ENCODE peak calls at places on chromosomes 16 and 17, in five cellular contexts. A, T, V, P and W are unnamed samples.

GRCh38 chr17:8611135-8611534 is 19.4 kb downstream of the MYH10 start:
- DNase-seq in A (no peak), P (no peak), V (no peak), T (no peak), W (no peak)

GRCh38 chr17:75642221-75643032 is 9.2 kb downstream of the SMIM5 start:
- DNase-seq in T (no peak), A (no peak), V (no peak), P (no peak), W (no peak)

GRCh38 chr17:50474523-50474922 is 4.1 kb upstream of the RSAD1 start:
- DNase-seq in T (no peak), P (no peak), A (no peak), V (no peak), W (no peak)

GRCh38 chr17:42979511-42980273 is at the start of gene PTGES3L:
- DNase-seq in P (peak), V (peak), A (no peak), T (peak), W (peak)

GRCh38 chr17:51263001-51263400 is 2.7 kb downstream of the UTP18 start:
- DNase-seq in P (no peak), V (no peak), A (no peak), T (no peak), W (peak)

GRCh38 chr16:4402439-4403132 is 13.8 kb downstream of the CORO7 start:
- DNase-seq in A (peak), P (peak), T (peak), V (peak), W (peak)

GRCh38 chr17:17823433-17824118 is 13.2 kb downstream of the SREBF1 start:
- DNase-seq in P (peak), A (peak), T (peak), V (peak), W (peak)

GRCh38 chr17:62751350-62751691 is 56.8 kb downstream of the MARCHF10 start:
- DNase-seq in P (no peak), A (no peak), V (no peak), T (no peak), W (no peak)

GRCh38 chr16:78576941-78577340 is 477.5 kb downstream of the WWOX start:
- DNase-seq in A (no peak), V (no peak), T (no peak), P (no peak), W (no peak)

GRCh38 chr16:86317617-86318021 is 192.7 kb upstream of the FOXF1 start:
- DNase-seq in A (no peak), V (no peak), P (no peak), T (no peak), W (no peak)

GRCh38 chr17:66375121-66375520 is 72.7 kb downstream of the PRKCA start:
- DNase-seq in A (no peak), T (no peak), V (no peak), P (no peak), W (no peak)

GRCh38 chr17:37661372-37662014 is 18.2 kb upstream of the DDX52 start:
- DNase-seq in V (no peak), A (no peak), P (no peak), T (no peak), W (no peak)

GRCh38 chr16:53768167-53768566 is 64.2 kb downstream of the FTO start:
- DNase-seq in A (no peak), V (no peak), T (no peak), P (no peak), W (peak)

DNA sequence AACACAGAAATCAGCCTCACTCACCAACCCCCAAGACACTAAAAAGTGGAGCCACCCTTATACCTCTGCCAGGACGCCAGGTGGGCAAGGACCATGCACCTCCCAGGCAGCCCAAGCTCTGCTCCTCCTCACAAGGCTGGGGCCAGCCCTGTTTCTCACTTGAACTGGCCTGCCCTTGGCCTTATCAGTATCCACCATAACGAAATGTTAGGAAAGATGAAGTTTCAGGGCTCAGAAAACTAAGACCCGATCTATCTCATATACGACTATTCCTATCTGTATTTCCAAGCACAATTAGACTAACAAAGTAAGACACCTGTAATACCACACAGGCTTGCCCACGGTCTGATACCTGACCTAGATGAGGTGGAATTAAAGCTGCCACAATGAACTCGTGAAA is 6.9 kb downstream of the FBXO31 start:
- DNase-seq in P (no peak), V (no peak), T (no peak), A (no peak), W (no peak)
- H3K27ac ChIP-seq in P (no peak), V (peak), T (no peak), A (no peak), W (no peak)

GRCh38 chr17:19486351-19487008 is 47.2 kb upstream of the SLC47A1 start:
- DNase-seq in A (no peak), T (no peak), P (no peak), V (no peak), W (no peak)
- H3K27ac ChIP-seq in A (no peak), T (no peak), P (no peak), V (no peak), W (no peak)

GRCh38 chr17:81481815-81482505 is 30.6 kb downstream of the ACTG1 start:
- DNase-seq in T (no peak), P (no peak), A (no peak), V (no peak), W (no peak)
- H3K27ac ChIP-seq in T (no peak), P (peak), A (no peak), V (peak), W (no peak)

DNA sequence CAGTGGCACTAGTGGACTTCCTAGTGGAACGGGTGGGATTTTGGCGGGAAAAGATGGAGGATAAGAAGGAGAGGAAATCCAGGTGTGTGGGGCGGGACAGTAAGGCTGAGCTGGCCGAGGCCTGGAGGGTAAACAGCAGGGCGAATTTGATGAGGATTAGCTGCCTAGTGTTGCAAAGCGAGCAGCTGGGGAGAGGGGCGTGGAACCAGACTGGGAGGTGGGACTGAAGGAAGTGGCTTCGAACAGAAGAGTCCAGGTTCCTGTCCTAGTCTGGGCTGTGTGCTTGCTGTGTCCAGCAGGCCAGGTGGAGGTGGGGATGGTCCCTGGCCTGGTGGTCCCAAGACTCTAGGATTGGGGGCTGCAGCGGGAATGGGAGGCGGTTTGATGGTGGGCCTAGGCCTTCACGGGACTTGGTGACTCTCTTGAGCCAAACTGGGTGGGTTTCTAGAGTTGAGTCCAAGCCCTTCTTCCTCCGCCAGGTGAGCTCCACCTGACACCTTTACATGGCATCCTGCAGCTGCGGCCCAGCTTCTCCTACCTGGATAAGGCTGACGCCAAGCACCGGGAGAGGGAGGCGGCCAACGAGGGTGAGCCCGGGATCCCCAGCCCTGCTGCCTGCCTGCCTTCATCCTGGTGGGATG is 16.1 kb downstream of the POLR3E start:
- DNase-seq in T (no peak), V (no peak), P (no peak), A (no peak), W (no peak)
- H3K27ac ChIP-seq in T (no peak), V (no peak), P (no peak), A (no peak), W (no peak)